ENCODE peak calls at places on chromosomes 16 and 17, in four cellular contexts. One of them, this sample, is unnamed.

GRCh38 chr17:66446419-66446818 is 144.0 kb downstream of the PRKCA start:
- DNase-seq in HL-60: no peak
- DNase-seq in K562: no peak
- DNase-seq in GM12878: no peak
- DNase-seq in this sample: no peak

GRCh38 chr17:69342896-69343644 is 16.1 kb upstream of the ABCA5 start:
- DNase-seq in HL-60: no peak
- DNase-seq in K562: no peak
- DNase-seq in GM12878: no peak
- DNase-seq in this sample: no peak

GRCh38 chr17:79850571-79851460 is 11.6 kb upstream of the CBX4 start:
- DNase-seq in HL-60: no peak
- DNase-seq in K562: peak; percentile 43
- DNase-seq in GM12878: no peak
- DNase-seq in this sample: no peak

GRCh38 chr17:48908047-48908843 is at the start of gene UBE2Z:
- DNase-seq in HL-60: peak; percentile 94
- DNase-seq in K562: peak; percentile 97
- DNase-seq in GM12878: peak; percentile 89
- DNase-seq in this sample: peak; percentile 93

GRCh38 chr17:77110006-77110374 is 30.8 kb upstream of the SEC14L1 start:
- DNase-seq in HL-60: peak; percentile 32
- DNase-seq in K562: no peak
- DNase-seq in GM12878: peak; percentile 60
- DNase-seq in this sample: no peak

GRCh38 chr16:75382611-75383010 is 50.7 kb downstream of the CFDP1 start:
- DNase-seq in HL-60: no peak
- DNase-seq in K562: no peak
- DNase-seq in GM12878: no peak
- DNase-seq in this sample: no peak

GRCh38 chr16:70437582-70438324 is 1.1 kb downstream of the ST3GAL2 start:
- DNase-seq in HL-60: no peak
- DNase-seq in K562: no peak
- DNase-seq in GM12878: no peak
- DNase-seq in this sample: no peak

GRCh38 chr17:50903604-50904521 is 37.7 kb upstream of the TOB1 start:
- DNase-seq in HL-60: no peak
- DNase-seq in K562: no peak
- DNase-seq in GM12878: no peak
- DNase-seq in this sample: no peak

GRCh38 chr16:67530013-67530939 is 1.6 kb downstream of the RIPOR1 start:
- DNase-seq in HL-60: no peak
- DNase-seq in K562: peak; percentile 47
- DNase-seq in GM12878: no peak
- DNase-seq in this sample: no peak

GRCh38 chr17:38536661-38537060 is 69.1 kb downstream of the SRCIN1 start:
- DNase-seq in HL-60: no peak
- DNase-seq in K562: no peak
- DNase-seq in GM12878: no peak
- DNase-seq in this sample: no peak

GRCh38 chr17:49795372-49795771 is 6.9 kb downstream of the KAT7 start:
- DNase-seq in HL-60: no peak
- DNase-seq in K562: no peak
- DNase-seq in GM12878: no peak
- DNase-seq in this sample: no peak

GRCh38 chr17:38559025-38559879 is 46.5 kb downstream of the SRCIN1 start:
- DNase-seq in HL-60: peak; percentile 87
- DNase-seq in K562: peak; percentile 94
- DNase-seq in GM12878: peak; percentile 47
- DNase-seq in this sample: peak; percentile 94

GRCh38 chr16:55470533-55471371 is 8.2 kb upstream of the MMP2 start:
- DNase-seq in HL-60: no peak
- DNase-seq in K562: no peak
- DNase-seq in GM12878: no peak
- DNase-seq in this sample: no peak

GRCh38 chr16:87198881-87199280 is 118.3 kb downstream of the C16orf95 start:
- DNase-seq in HL-60: no peak
- DNase-seq in K562: no peak
- DNase-seq in GM12878: no peak
- DNase-seq in this sample: no peak

GRCh38 chr16:22424161-22424937 is 49.9 kb upstream of the CDR2 start:
- DNase-seq in HL-60: no peak
- DNase-seq in K562: no peak
- DNase-seq in GM12878: no peak
- DNase-seq in this sample: no peak

GRCh38 chr16:85845276-85845675 is 45.8 kb downstream of the COX4I1 start:
- DNase-seq in HL-60: no peak
- DNase-seq in K562: no peak
- DNase-seq in GM12878: no peak
- DNase-seq in this sample: no peak

GRCh38 chr17:32187276-32187675 is 45.0 kb downstream of the RHOT1 start:
- DNase-seq in HL-60: no peak
- DNase-seq in K562: no peak
- DNase-seq in GM12878: no peak
- DNase-seq in this sample: no peak

GRCh38 chr16:5001571-5001970 is 32.2 kb downstream of the NAGPA start:
- DNase-seq in HL-60: peak; percentile 64
- DNase-seq in K562: no peak
- DNase-seq in GM12878: no peak
- DNase-seq in this sample: no peak

GRCh38 chr17:32441886-32442285 is 2.4 kb upstream of the PSMD11 start:
- DNase-seq in HL-60: no peak
- DNase-seq in K562: no peak
- DNase-seq in GM12878: no peak
- DNase-seq in this sample: no peak

DNA sequence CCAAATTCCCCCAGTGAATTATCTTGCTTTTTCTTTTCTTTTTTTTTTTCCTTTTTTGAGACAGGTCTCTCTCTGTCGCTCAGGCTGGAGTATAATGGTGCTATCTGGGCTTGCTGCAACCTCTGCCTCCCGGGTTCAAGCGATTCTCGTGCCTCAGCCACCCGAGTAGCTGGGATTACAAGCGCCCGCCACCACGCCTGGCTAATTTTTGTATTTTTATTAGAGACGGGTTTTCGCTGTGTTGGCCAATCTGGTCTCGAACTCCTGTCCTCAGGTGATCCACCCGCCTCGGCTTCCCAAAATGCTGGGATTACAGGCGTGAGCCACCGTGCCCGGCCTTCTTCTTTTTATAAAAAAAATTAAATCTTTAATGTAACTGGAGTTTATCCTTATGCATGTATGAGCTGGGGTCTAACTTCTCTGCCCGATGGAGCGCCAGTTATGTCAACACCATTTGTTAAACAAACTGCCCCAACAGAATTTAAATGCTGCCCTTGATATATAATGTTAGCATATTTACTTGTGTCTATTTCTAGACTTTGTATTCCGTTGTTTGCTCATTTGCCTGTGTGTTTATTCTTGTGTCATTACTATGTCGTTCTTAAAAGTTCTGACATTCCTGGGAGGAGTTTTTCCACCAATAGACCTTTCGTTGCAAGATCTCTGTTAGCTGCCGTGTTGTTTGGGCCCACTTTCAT is 535 bp upstream of the AURKB start:
- DNase-seq in HL-60: no peak
- DNase-seq in K562: no peak
- DNase-seq in GM12878: no peak
- DNase-seq in this sample: no peak
- TF ChIP-seq SPI1 in HL-60: no peak
- TF ChIP-seq SPI1 in K562: no peak
- TF ChIP-seq SPI1 in GM12878: no peak
- TF ChIP-seq SPI1 in this sample: no peak

DNA sequence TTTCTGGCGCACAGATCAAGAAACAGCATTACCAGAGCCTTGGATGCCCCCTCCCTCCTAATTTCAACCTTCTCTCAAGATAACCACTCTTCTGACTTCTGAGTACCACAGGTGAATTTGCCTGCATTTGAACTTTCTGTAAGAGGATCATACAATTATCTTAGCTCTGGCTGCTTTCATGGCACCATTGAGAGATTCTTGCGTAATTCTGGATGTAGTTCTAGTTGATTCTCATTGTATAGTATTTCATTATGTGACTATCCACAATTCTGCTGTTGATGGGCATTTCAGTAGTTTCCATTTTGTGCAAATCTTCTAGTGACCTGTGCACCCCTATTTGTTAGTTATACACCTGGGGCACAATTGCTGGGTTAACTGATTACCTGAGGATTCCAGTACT is 7.5 kb downstream of the CDH3 start:
- DNase-seq in HL-60: no peak
- DNase-seq in K562: no peak
- DNase-seq in GM12878: no peak
- DNase-seq in this sample: no peak
- TF ChIP-seq SPI1 in HL-60: no peak
- TF ChIP-seq SPI1 in K562: no peak
- TF ChIP-seq SPI1 in GM12878: no peak
- TF ChIP-seq SPI1 in this sample: no peak

DNA sequence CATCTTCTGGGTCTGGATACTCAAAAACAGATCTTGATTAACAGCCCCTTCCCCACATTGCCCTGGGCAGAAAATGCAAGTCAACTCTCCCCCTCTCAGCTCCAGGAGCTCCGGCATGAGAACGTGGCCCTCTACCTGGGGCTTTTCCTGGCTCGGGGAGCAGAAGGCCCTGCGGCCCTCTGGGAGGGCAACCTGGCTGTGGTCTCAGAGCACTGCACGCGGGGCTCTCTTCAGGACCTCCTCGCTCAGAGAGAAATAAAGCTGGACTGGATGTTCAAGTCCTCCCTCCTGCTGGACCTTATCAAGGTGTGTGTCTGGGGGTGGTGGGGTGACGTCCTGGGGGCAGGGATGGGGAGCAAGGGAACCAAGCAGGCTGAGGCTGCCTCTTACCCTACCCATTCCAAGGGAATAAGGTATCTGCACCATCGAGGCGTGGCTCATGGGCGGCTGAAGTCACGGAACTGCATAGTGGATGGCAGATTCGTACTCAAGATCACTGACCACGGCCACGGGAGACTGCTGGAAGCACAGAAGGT is 9.7 kb downstream of the GUCY2D start:
- DNase-seq in HL-60: no peak
- DNase-seq in K562: no peak
- DNase-seq in GM12878: no peak
- DNase-seq in this sample: no peak
- TF ChIP-seq SPI1 in HL-60: no peak
- TF ChIP-seq SPI1 in K562: no peak
- TF ChIP-seq SPI1 in GM12878: no peak
- TF ChIP-seq SPI1 in this sample: no peak

DNA sequence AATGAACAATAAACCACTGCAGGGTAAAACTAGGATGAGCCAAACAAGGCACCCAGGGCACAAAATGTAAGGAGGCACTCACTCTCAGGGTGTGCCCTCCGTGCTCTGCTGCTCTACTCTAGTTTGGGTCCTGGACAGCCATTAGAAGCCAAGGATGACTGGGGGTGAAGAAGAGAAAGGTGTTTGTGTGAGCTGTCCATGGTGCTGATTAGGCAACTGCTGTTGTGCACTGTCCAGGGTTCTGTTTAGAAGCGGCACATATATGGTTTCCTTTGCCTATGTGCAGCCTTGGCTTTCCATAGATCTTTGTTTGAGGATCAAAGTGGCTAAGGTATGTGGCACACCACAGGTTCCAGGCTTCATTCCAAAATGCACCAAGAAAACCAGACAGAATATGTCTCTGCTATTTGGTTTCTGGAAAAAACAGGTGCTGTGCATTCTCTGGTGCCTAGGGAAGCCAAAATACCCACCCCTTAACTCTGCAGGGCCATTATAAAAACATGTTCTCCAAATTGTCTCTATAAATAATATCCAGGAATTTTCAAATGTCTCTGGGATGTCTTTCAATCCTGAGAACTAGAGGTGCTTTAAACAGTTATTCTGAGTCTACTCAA is 123.5 kb downstream of the CBLN1 start:
- DNase-seq in HL-60: peak; percentile 7
- DNase-seq in K562: peak; percentile 47
- DNase-seq in GM12878: no peak
- DNase-seq in this sample: peak; percentile 11
- TF ChIP-seq SPI1 in HL-60: no peak
- TF ChIP-seq SPI1 in K562: no peak
- TF ChIP-seq SPI1 in GM12878: no peak
- TF ChIP-seq SPI1 in this sample: no peak

DNA sequence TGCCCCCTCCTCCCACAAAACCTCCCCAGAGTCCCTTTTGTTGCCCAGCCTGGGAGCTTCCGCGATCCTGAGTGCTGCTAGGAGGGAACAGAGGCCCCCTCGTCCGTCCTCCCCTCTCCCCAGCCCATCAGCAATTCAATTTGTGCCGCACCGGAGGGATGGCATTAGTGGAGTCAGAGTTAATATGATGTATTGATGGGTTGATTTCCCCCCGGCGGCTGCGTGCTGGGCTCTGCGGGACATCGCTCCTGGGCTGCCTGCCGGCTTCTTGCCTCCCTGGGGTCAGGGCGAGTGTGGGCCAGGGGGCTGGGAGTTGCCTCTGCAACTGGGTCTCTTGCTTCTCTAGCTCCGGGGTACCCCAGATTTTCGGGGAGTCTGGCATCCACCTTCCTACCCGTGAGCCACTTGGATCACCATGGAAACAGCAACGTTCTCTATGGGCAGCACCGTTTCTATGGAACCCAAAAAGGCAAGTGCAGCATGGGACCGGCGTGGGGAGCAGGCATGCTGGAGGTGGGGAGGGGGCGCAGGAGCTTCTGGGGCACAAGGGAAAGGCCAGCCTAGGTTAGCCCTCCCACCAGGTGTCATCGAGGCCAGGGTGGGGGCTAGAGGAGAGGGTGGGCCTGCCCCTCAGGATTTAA is 42.9 kb downstream of the BAHCC1 start:
- DNase-seq in HL-60: no peak
- DNase-seq in K562: no peak
- DNase-seq in GM12878: no peak
- DNase-seq in this sample: no peak
- TF ChIP-seq SPI1 in HL-60: no peak
- TF ChIP-seq SPI1 in K562: no peak
- TF ChIP-seq SPI1 in GM12878: no peak
- TF ChIP-seq SPI1 in this sample: no peak

DNA sequence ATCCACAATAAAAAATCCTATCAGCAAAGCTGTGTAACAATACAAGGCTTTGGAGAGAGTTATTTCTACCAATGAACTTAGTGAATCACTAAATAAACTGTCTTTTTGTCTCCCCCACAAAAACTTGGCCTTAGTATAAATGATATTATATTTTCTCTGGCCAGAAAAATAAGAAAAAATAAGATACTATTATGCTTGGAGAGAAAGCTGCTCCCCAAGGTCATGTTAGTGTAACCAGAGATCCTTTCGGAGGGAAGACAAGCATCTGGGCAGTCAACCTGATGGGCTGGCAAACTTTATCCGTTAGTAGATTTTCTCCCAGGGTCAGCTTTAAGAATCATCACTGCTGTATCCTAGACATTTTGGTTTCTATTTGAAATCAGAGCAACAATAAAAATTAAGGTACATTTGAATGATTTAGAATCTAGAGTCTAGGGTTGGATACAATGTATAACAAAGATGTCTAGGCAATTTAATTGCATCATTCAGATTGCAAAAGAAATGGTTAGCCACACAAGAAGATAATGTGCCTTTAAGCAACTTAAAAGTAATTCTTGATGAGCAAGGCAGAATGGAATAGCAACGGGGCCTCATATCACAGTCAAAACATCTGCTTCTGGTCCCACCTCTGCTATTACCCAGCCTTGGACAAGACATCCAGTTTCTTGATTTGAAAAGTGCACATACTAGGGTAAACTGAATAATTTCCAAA is 280.4 kb downstream of the SLC39A11 start:
- DNase-seq in HL-60: no peak
- DNase-seq in K562: no peak
- DNase-seq in GM12878: no peak
- DNase-seq in this sample: no peak
- TF ChIP-seq SPI1 in HL-60: no peak
- TF ChIP-seq SPI1 in K562: no peak
- TF ChIP-seq SPI1 in GM12878: no peak
- TF ChIP-seq SPI1 in this sample: no peak